ENCODE peak calls at places on chromosomes 7 and 10, in ten cellular contexts. B, D, P, U, G, L, S, E, W and I are unnamed samples. For H3K4me1, the result is how much of the 10 kb centered on the place peaks cover.

GRCh38 chr7:106448992-106449859 is 164.4 kb upstream of the NAMPT start:
- DNase-seq in P (no peak), D (no peak), G (no peak), U (no peak), E (no peak), L (no peak), B (no peak), S (no peak), W (no peak), I (no peak)

GRCh38 chr10:84336406-84336805 is 8.0 kb downstream of the CCSER2 start:
- DNase-seq in B (no peak), S (no peak), U (no peak), P (peak), L (no peak), W (no peak), E (no peak), G (no peak), D (no peak), I (no peak)

GRCh38 chr7:41967156-41967555 is 264.3 kb upstream of the INHBA start:
- DNase-seq in E (no peak), L (no peak), B (peak), D (peak), S (no peak), G (no peak), P (no peak), W (no peak), U (no peak), I (no peak)

GRCh38 chr10:22152403-22152802 is 65.4 kb downstream of the EBLN1 start:
- DNase-seq in D (no peak), L (no peak), W (no peak), S (no peak), U (no peak), E (no peak), G (no peak), B (no peak), P (no peak), I (no peak)

GRCh38 chr10:21100190-21100589 is 203.1 kb upstream of the NEBL start:
- DNase-seq in B (peak), W (peak), G (no peak), U (no peak), L (no peak), P (no peak), E (no peak), S (no peak), D (no peak), I (no peak)

GRCh38 chr10:43306899-43307298 is 40.0 kb upstream of the RASGEF1A start:
- DNase-seq in G (no peak), U (no peak), B (no peak), L (no peak), S (no peak), W (no peak), D (no peak), P (no peak), E (no peak), I (no peak)

GRCh38 chr7:18566205-18566604 is 70.7 kb downstream of the HDAC9 start:
- DNase-seq in E (no peak), G (no peak), S (no peak), P (no peak), D (no peak), U (no peak), L (no peak), W (no peak), B (no peak), I (no peak)

GRCh38 chr10:70145166-70145665 is 1.3 kb downstream of the TYSND1 start:
- DNase-seq in E (no peak), W (no peak), S (no peak), P (peak), L (no peak), D (peak), U (no peak), B (peak), G (no peak), I (no peak)

GRCh38 chr10:29807407-29807806 is 172.6 kb upstream of the SVIL start:
- DNase-seq in S (no peak), W (no peak), L (no peak), U (no peak), E (no peak), B (peak), G (no peak), P (no peak), D (peak), I (no peak)

GRCh38 chr10:62048919-62049636 is 147.6 kb downstream of the ARID5B start:
- DNase-seq in W (peak), U (peak), L (peak), S (peak), D (peak), B (peak), G (peak), E (no peak), P (peak), I (peak)

GRCh38 chr7:76512941-76513816 is 2.8 kb downstream of the UPK3B start:
- DNase-seq in U (no peak), W (peak), G (no peak), B (peak), P (peak), D (peak), E (no peak), L (peak), S (no peak), I (peak)

GRCh38 chr7:10889266-10889898 is 84.3 kb upstream of the PHF14 start:
- DNase-seq in L (peak), W (peak), B (peak), G (peak), S (peak), D (peak), P (peak), U (peak), E (peak), I (peak)

GRCh38 chr7:4659551-4660286 is 22.4 kb upstream of the FOXK1 start:
- DNase-seq in L (no peak), D (no peak), W (no peak), S (no peak), E (no peak), B (no peak), G (no peak), P (peak), U (peak), I (no peak)

GRCh38 chr7:2527505-2528464 is 8.2 kb downstream of the LFNG start:
- DNase-seq in G (peak), E (no peak), D (peak), W (no peak), B (peak), U (no peak), P (no peak), L (no peak), S (no peak), I (no peak)
- H3K4me1 ChIP-seq in G (under half), E (half or more), D (half or more), W (under half), B (under half), U (under half), P (under half), L (under half), S (half or more), I (under half)

GRCh38 chr10:124727389-124727960 is 16.7 kb downstream of the FAM53B start:
- DNase-seq in D (no peak), U (no peak), G (peak), B (no peak), P (no peak), W (no peak), L (no peak), E (no peak), S (no peak), I (no peak)
- H3K4me1 ChIP-seq in D (under half), U (half or more), G (under half), B (under half), P (under half), W (under half), L (under half), E (half or more), S (half or more), I (under half)

DNA sequence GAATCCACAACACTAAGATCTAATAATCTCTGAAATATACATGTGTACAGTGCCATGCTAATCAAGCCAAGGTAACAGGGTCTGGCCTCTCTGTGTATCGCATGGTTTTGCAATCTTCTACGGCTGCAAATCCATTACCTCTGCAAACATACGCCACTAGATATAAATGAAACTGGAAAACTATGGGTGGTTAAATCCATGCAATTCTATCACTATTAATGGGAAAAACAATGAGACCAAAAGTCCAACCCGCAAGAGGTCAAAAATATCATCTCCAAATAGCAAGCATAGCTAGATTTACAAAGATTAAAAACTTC is 22.9 kb downstream of the SGCE start:
- DNase-seq in L (no peak), E (no peak), S (no peak), U (no peak), B (no peak), D (no peak), W (no peak), G (no peak), P (no peak), I (no peak)
- H3K4me1 ChIP-seq in L (under half), E (under half), S (under half), U (under half), B (under half), D (under half), W (under half), G (under half), P (under half), I (under half)

DNA sequence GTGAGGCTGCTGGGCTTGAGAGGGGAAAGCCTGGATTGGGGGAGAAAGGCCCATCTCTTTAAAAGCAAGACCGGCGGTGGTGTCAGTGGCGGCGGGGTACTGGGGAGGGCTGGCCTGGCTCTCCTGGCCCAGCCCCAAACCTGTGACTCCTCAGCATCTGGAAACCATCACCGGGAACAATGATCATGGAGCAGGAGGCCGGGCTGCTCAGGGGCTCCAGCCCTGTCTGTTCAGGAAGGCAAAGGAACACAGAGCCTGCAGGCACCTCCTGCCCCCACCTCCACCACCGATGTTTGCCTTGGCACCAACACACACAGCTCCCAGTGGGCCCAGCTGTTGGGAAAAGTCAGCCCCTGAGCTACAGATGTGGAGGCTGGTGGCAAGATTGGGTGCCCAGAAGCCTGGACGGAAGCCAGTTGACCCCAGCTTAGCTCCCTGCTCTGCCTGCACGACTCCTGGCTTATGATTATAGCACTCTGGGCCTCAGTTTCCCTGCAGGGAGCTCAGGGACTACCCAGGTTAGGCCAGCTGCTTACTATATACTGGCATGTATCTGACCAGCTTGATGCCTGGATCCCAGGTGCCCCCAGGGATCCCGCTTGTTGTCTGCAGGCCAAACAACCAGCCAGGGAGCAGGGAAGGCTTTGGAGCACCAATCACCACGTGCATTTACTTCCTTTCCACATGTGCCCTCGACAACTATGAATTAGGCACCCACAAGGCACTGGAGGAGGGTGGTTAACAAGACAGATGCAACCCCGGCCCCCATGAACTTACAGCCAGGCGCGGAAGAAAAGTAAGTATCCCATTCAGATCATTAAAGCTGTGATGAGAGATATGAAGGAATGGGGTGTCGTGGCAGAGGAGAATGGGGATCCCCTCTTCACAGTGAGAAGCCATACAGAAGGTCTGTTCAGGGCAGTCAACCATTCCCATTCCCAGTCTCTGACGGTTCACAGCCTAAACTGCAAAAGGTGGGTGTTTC is 37.3 kb downstream of the ZCCHC24 start:
- DNase-seq in D (peak), G (no peak), W (no peak), P (no peak), S (no peak), U (no peak), E (no peak), L (no peak), B (peak), I (no peak)
- H3K4me1 ChIP-seq in D (half or more), G (half or more), W (under half), P (under half), S (half or more), U (under half), E (under half), L (under half), B (half or more), I (under half)

DNA sequence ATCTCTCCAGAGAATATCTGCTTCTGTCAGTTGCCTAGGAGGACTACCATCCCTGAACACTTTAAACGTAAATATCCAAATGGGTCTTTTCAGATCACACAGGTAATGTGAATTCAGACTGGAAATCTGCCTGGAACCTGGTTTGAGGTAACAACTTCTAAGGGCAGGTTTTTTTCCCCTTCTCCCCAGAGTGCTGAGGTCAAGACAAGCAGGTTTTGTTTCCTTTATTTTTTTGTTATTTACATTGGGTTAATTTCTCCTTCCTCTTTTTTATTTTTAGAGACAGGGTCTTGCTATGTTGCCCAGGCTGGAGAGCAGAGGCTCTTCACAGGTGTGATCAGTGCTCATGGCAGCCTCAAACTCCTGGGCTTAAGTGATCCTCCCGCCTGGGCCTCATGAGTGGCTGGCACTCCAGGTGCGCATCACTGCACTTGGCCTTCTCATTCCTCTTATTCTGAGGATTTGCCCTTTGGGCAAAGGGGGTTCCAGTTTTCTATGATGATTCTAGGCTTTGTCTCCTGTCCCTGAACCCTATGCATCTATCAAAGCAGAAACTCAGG is 103.1 kb downstream of the PFKFB3 start:
- DNase-seq in D (no peak), S (no peak), L (no peak), U (peak), E (no peak), W (no peak), G (no peak), B (no peak), P (no peak), I (no peak)
- H3K4me1 ChIP-seq in D (under half), S (under half), L (under half), U (under half), E (under half), W (under half), G (under half), B (under half), P (under half), I (under half)

GRCh38 chr7:40715053-40715430 is 580.2 kb downstream of the SUGCT start:
- DNase-seq in E (no peak), S (no peak), U (no peak), B (no peak), W (no peak), L (no peak), G (no peak), D (no peak), P (no peak), I (no peak)

GRCh38 chr7:40709077-40709964 is 574.5 kb downstream of the SUGCT start:
- DNase-seq in G (no peak), P (no peak), U (no peak), L (no peak), S (no peak), D (peak), E (no peak), W (no peak), B (peak), I (no peak)

GRCh38 chr7:40714338-40715052 is 579.7 kb downstream of the SUGCT start:
- DNase-seq in D (no peak), G (no peak), U (no peak), P (no peak), B (no peak), S (no peak), L (no peak), W (no peak), E (no peak), I (no peak)

GRCh38 chr7:40716052-40716451 is 581.2 kb downstream of the SUGCT start:
- DNase-seq in E (no peak), U (no peak), S (no peak), D (peak), W (no peak), B (peak), P (no peak), L (no peak), G (no peak), I (no peak)

GRCh38 chr7:40711706-40712105 is 576.9 kb downstream of the SUGCT start:
- DNase-seq in P (no peak), B (no peak), S (no peak), W (no peak), G (no peak), D (no peak), U (no peak), L (no peak), E (no peak), I (no peak)
- H3K4me1 ChIP-seq in P (under half), B (under half), S (under half), W (under half), G (under half), D (under half), U (under half), L (under half), E (under half), I (under half)

GRCh38 chr7:30281263-30281662 is 3.1 kb upstream of the ZNRF2 start:
- DNase-seq in P (peak), U (no peak), E (no peak), G (no peak), L (peak), D (no peak), S (no peak), B (no peak), W (peak), I (no peak)
- H3K4me1 ChIP-seq in P (under half), U (half or more), E (under half), G (under half), L (under half), D (under half), S (under half), B (under half), W (under half), I (under half)

GRCh38 chr7:73736885-73737284 is 1.7 kb downstream of the ABHD11 start:
- DNase-seq in G (no peak), L (no peak), S (no peak), U (no peak), E (no peak), W (no peak), D (no peak), B (no peak), P (no peak), I (no peak)
- H3K4me1 ChIP-seq in G (under half), L (under half), S (under half), U (under half), E (under half), W (under half), D (under half), B (under half), P (under half), I (under half)

DNA sequence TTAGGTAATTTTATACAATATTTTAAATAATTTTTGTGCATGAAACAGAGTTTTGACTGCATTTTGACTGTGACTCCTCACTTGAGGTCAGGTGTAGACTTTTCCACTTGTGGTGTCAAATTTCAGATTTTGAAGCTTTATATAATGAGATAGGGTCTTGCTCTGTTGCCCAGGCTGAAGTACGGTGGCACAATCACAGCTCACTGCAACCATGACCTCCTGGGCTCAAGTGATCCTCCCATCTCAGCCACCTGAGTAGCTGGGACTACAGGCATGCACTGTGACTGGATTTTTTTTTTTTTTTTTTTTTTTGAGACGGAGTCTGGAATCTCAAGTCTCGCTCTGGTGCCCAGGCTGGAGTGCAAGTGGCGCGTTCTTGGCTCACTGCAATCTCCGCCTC is 74.9 kb downstream of the TCF7L2 start:
- DNase-seq in S (no peak), L (no peak), G (no peak), D (no peak), E (no peak), P (no peak), U (no peak), B (no peak), W (no peak), I (no peak)
- H3K4me1 ChIP-seq in S (under half), L (under half), G (under half), D (under half), E (under half), P (half or more), U (under half), B (under half), W (under half), I (under half)

GRCh38 chr7:127587663-127588018 is 570 bp upstream of the ARF5 start:
- DNase-seq in G (no peak), S (no peak), U (no peak), P (peak), E (no peak), D (no peak), B (no peak), W (no peak), L (no peak), I (no peak)

GRCh38 chr7:127588019-127588696 is at the start of gene ARF5:
- DNase-seq in W (peak), D (peak), G (peak), S (peak), L (peak), E (peak), B (peak), P (peak), U (peak), I (peak)

GRCh38 chr7:127584648-127585043 is 750 bp downstream of the GCC1 start:
- DNase-seq in G (no peak), D (no peak), E (no peak), L (no peak), U (no peak), P (no peak), S (no peak), B (no peak), W (no peak), I (no peak)

GRCh38 chr7:127586346-127586745 is 950 bp upstream of the GCC1 start:
- DNase-seq in E (no peak), D (no peak), P (peak), G (no peak), S (no peak), U (no peak), L (no peak), B (no peak), W (no peak), I (no peak)

GRCh38 chr7:127585044-127585953 is at the start of gene GCC1:
- DNase-seq in W (peak), G (peak), L (peak), D (peak), S (peak), P (peak), B (peak), E (peak), U (peak), I (peak)
- H3K4me1 ChIP-seq in W (under half), G (under half), L (under half), D (under half), S (under half), P (under half), B (under half), E (half or more), U (under half), I (under half)